ENCODE peak calls at places on chromosomes 12 and 14, in seven cellular contexts. One of them, this sample, is unnamed.

GRCh38 chr12:31020385-31021166 is 53.1 kb upstream of the DDX11 start:
- DNase-seq in tibial artery: no peak
- DNase-seq in chondrocyte: no peak
- DNase-seq in stimulated activated CD8-positive, alpha-beta memory T cell treated with anti-CD3 and anti-CD28 coated beads, Interleukin-15, amount 100 ng/mL, for 4 hours: no peak
- DNase-seq in NCI-H1417: no peak
- DNase-seq in HT1080: no peak
- DNase-seq in WTC11: no peak
- DNase-seq in this sample: no peak

GRCh38 chr12:27163894-27164293 is 80.2 kb upstream of the STK38L start:
- DNase-seq in tibial artery: no peak
- DNase-seq in chondrocyte: no peak
- DNase-seq in NCI-H1417: no peak
- DNase-seq in WTC11: no peak
- DNase-seq in HT1080: no peak
- DNase-seq in stimulated activated CD8-positive, alpha-beta memory T cell treated with anti-CD3 and anti-CD28 coated beads, Interleukin-15, amount 100 ng/mL, for 4 hours: no peak
- DNase-seq in this sample: no peak

GRCh38 chr12:107914460-107914977 is 140.0 kb downstream of the ASCL4 start:
- DNase-seq in chondrocyte: no peak
- DNase-seq in WTC11: no peak
- DNase-seq in NCI-H1417: no peak
- DNase-seq in stimulated activated CD8-positive, alpha-beta memory T cell treated with anti-CD3 and anti-CD28 coated beads, Interleukin-15, amount 100 ng/mL, for 4 hours: no peak
- DNase-seq in HT1080: no peak
- DNase-seq in tibial artery: no peak
- DNase-seq in this sample: no peak

GRCh38 chr14:40417777-40418401 is 985.7 kb upstream of the FBXO33 start:
- DNase-seq in WTC11: peak
- DNase-seq in NCI-H1417: peak
- DNase-seq in chondrocyte: no peak
- DNase-seq in stimulated activated CD8-positive, alpha-beta memory T cell treated with anti-CD3 and anti-CD28 coated beads, Interleukin-15, amount 100 ng/mL, for 4 hours: no peak
- DNase-seq in HT1080: peak
- DNase-seq in tibial artery: no peak
- DNase-seq in this sample: peak

GRCh38 chr14:35386673-35387125 is 17.9 kb downstream of the NFKBIA start:
- DNase-seq in chondrocyte: no peak
- DNase-seq in stimulated activated CD8-positive, alpha-beta memory T cell treated with anti-CD3 and anti-CD28 coated beads, Interleukin-15, amount 100 ng/mL, for 4 hours: no peak
- DNase-seq in tibial artery: no peak
- DNase-seq in NCI-H1417: no peak
- DNase-seq in WTC11: no peak
- DNase-seq in HT1080: no peak
- DNase-seq in this sample: no peak

GRCh38 chr14:81062816-81063215 is 107.4 kb downstream of the TSHR start:
- DNase-seq in HT1080: peak
- DNase-seq in chondrocyte: no peak
- DNase-seq in tibial artery: no peak
- DNase-seq in NCI-H1417: no peak
- DNase-seq in stimulated activated CD8-positive, alpha-beta memory T cell treated with anti-CD3 and anti-CD28 coated beads, Interleukin-15, amount 100 ng/mL, for 4 hours: no peak
- DNase-seq in WTC11: peak
- DNase-seq in this sample: peak

GRCh38 chr12:63989301-63989845 is 144.9 kb downstream of the SRGAP1 start:
- DNase-seq in stimulated activated CD8-positive, alpha-beta memory T cell treated with anti-CD3 and anti-CD28 coated beads, Interleukin-15, amount 100 ng/mL, for 4 hours: no peak
- DNase-seq in WTC11: no peak
- DNase-seq in chondrocyte: no peak
- DNase-seq in NCI-H1417: no peak
- DNase-seq in tibial artery: no peak
- DNase-seq in HT1080: no peak
- DNase-seq in this sample: no peak

GRCh38 chr12:104708891-104709290 is 249.2 kb downstream of the SLC41A2 start:
- DNase-seq in HT1080: no peak
- DNase-seq in chondrocyte: no peak
- DNase-seq in tibial artery: no peak
- DNase-seq in stimulated activated CD8-positive, alpha-beta memory T cell treated with anti-CD3 and anti-CD28 coated beads, Interleukin-15, amount 100 ng/mL, for 4 hours: no peak
- DNase-seq in WTC11: no peak
- DNase-seq in NCI-H1417: no peak
- DNase-seq in this sample: peak

GRCh38 chr12:78038541-78038940 is 207.8 kb downstream of the NAV3 start:
- DNase-seq in chondrocyte: no peak
- DNase-seq in WTC11: no peak
- DNase-seq in tibial artery: no peak
- DNase-seq in HT1080: no peak
- DNase-seq in stimulated activated CD8-positive, alpha-beta memory T cell treated with anti-CD3 and anti-CD28 coated beads, Interleukin-15, amount 100 ng/mL, for 4 hours: no peak
- DNase-seq in NCI-H1417: no peak
- DNase-seq in this sample: no peak

GRCh38 chr12:21780786-21781185 is 6.3 kb upstream of the KCNJ8 start:
- DNase-seq in HT1080: no peak
- DNase-seq in chondrocyte: no peak
- DNase-seq in NCI-H1417: no peak
- DNase-seq in tibial artery: no peak
- DNase-seq in stimulated activated CD8-positive, alpha-beta memory T cell treated with anti-CD3 and anti-CD28 coated beads, Interleukin-15, amount 100 ng/mL, for 4 hours: no peak
- DNase-seq in WTC11: no peak
- DNase-seq in this sample: no peak

GRCh38 chr12:91717804-91718203 is 427.8 kb downstream of the BTG1 start:
- DNase-seq in WTC11: no peak
- DNase-seq in tibial artery: no peak
- DNase-seq in stimulated activated CD8-positive, alpha-beta memory T cell treated with anti-CD3 and anti-CD28 coated beads, Interleukin-15, amount 100 ng/mL, for 4 hours: no peak
- DNase-seq in HT1080: no peak
- DNase-seq in NCI-H1417: no peak
- DNase-seq in chondrocyte: no peak
- DNase-seq in this sample: no peak

GRCh38 chr12:59329457-59329856 is 266.4 kb upstream of the SLC16A7 start:
- DNase-seq in chondrocyte: no peak
- DNase-seq in stimulated activated CD8-positive, alpha-beta memory T cell treated with anti-CD3 and anti-CD28 coated beads, Interleukin-15, amount 100 ng/mL, for 4 hours: no peak
- DNase-seq in HT1080: no peak
- DNase-seq in WTC11: no peak
- DNase-seq in NCI-H1417: no peak
- DNase-seq in tibial artery: no peak
- DNase-seq in this sample: no peak

GRCh38 chr12:104499207-104499606 is 42.5 kb downstream of the CHST11 start:
- DNase-seq in tibial artery: no peak
- DNase-seq in stimulated activated CD8-positive, alpha-beta memory T cell treated with anti-CD3 and anti-CD28 coated beads, Interleukin-15, amount 100 ng/mL, for 4 hours: no peak
- DNase-seq in NCI-H1417: no peak
- DNase-seq in HT1080: no peak
- DNase-seq in chondrocyte: no peak
- DNase-seq in WTC11: no peak
- DNase-seq in this sample: no peak

GRCh38 chr12:68175566-68176033 is 16.1 kb upstream of the IFNG start:
- DNase-seq in HT1080: peak
- DNase-seq in WTC11: no peak
- DNase-seq in stimulated activated CD8-positive, alpha-beta memory T cell treated with anti-CD3 and anti-CD28 coated beads, Interleukin-15, amount 100 ng/mL, for 4 hours: peak
- DNase-seq in tibial artery: no peak
- DNase-seq in chondrocyte: no peak
- DNase-seq in NCI-H1417: no peak
- DNase-seq in this sample: no peak

GRCh38 chr14:22472935-22473854 is 115.8 kb downstream of the DAD1 start:
- DNase-seq in stimulated activated CD8-positive, alpha-beta memory T cell treated with anti-CD3 and anti-CD28 coated beads, Interleukin-15, amount 100 ng/mL, for 4 hours: no peak
- DNase-seq in tibial artery: no peak
- DNase-seq in WTC11: peak
- DNase-seq in chondrocyte: no peak
- DNase-seq in HT1080: peak
- DNase-seq in NCI-H1417: peak
- DNase-seq in this sample: peak

GRCh38 chr12:2242206-2242605 is 189.4 kb downstream of the CACNA1C start:
- DNase-seq in stimulated activated CD8-positive, alpha-beta memory T cell treated with anti-CD3 and anti-CD28 coated beads, Interleukin-15, amount 100 ng/mL, for 4 hours: no peak
- DNase-seq in NCI-H1417: no peak
- DNase-seq in chondrocyte: no peak
- DNase-seq in HT1080: no peak
- DNase-seq in tibial artery: no peak
- DNase-seq in WTC11: no peak
- DNase-seq in this sample: no peak

This sample was measured in H7.